ENCODE peak calls at places on chromosomes 7 and 10, in five cellular contexts. One of them, this sample, is unnamed.

GRCh38 chr7:92621641-92622429 is 31.6 kb upstream of the FAM133B start:
- DNase-seq in tibial nerve: no peak
- DNase-seq in psoas muscle: no peak
- DNase-seq in cardiac muscle cell: no peak
- DNase-seq in RWPE1: no peak
- DNase-seq in this sample: no peak

GRCh38 chr7:113159746-113160339 is 41.5 kb upstream of the SMIM30 start:
- DNase-seq in tibial nerve: no peak
- DNase-seq in cardiac muscle cell: peak
- DNase-seq in psoas muscle: no peak
- DNase-seq in RWPE1: peak
- DNase-seq in this sample: peak

GRCh38 chr7:135900186-135900585 is 77.0 kb downstream of the MTPN start:
- DNase-seq in RWPE1: no peak
- DNase-seq in cardiac muscle cell: no peak
- DNase-seq in psoas muscle: no peak
- DNase-seq in tibial nerve: no peak
- DNase-seq in this sample: no peak

GRCh38 chr7:42621543-42622219 is 290.2 kb downstream of the C7orf25 start:
- DNase-seq in tibial nerve: no peak
- DNase-seq in cardiac muscle cell: no peak
- DNase-seq in psoas muscle: no peak
- DNase-seq in RWPE1: no peak
- DNase-seq in this sample: no peak

GRCh38 chr10:98489561-98490481 is 43.1 kb upstream of the HPS1 start:
- DNase-seq in tibial nerve: no peak
- DNase-seq in cardiac muscle cell: no peak
- DNase-seq in RWPE1: peak
- DNase-seq in psoas muscle: no peak
- DNase-seq in this sample: peak

GRCh38 chr10:80177781-80178636 is 27.3 kb downstream of the ANXA11 start:
- DNase-seq in RWPE1: no peak
- DNase-seq in cardiac muscle cell: peak
- DNase-seq in psoas muscle: no peak
- DNase-seq in tibial nerve: no peak
- DNase-seq in this sample: no peak

GRCh38 chr7:102456327-102456726 is 8.3 kb downstream of the ALKBH4 start:
- DNase-seq in tibial nerve: no peak
- DNase-seq in RWPE1: peak
- DNase-seq in cardiac muscle cell: no peak
- DNase-seq in psoas muscle: no peak
- DNase-seq in this sample: no peak

GRCh38 chr7:93011351-93012294 is 106.2 kb downstream of the SAMD9 start:
- DNase-seq in cardiac muscle cell: peak
- DNase-seq in tibial nerve: no peak
- DNase-seq in psoas muscle: no peak
- DNase-seq in RWPE1: peak
- DNase-seq in this sample: peak

GRCh38 chr7:82616059-82616723 is 172.6 kb upstream of the CACNA2D1 start:
- DNase-seq in tibial nerve: no peak
- DNase-seq in RWPE1: no peak
- DNase-seq in cardiac muscle cell: no peak
- DNase-seq in psoas muscle: no peak
- DNase-seq in this sample: no peak

GRCh38 chr10:127945948-127946347 is 39.0 kb downstream of the PTPRE start:
- DNase-seq in psoas muscle: no peak
- DNase-seq in cardiac muscle cell: no peak
- DNase-seq in tibial nerve: no peak
- DNase-seq in RWPE1: no peak
- DNase-seq in this sample: no peak

GRCh38 chr10:98460837-98461499 is 14.2 kb upstream of the HPS1 start:
- DNase-seq in cardiac muscle cell: peak
- DNase-seq in RWPE1: peak
- DNase-seq in psoas muscle: no peak
- DNase-seq in tibial nerve: no peak
- DNase-seq in this sample: peak

GRCh38 chr7:149717481-149717880 is 55.9 kb downstream of the ZNF467 start:
- DNase-seq in RWPE1: no peak
- DNase-seq in cardiac muscle cell: no peak
- DNase-seq in psoas muscle: no peak
- DNase-seq in tibial nerve: no peak
- DNase-seq in this sample: no peak

GRCh38 chr7:94584113-94584512 is 71.8 kb downstream of the SGCE start:
- DNase-seq in tibial nerve: no peak
- DNase-seq in cardiac muscle cell: peak
- DNase-seq in psoas muscle: no peak
- DNase-seq in RWPE1: no peak
- DNase-seq in this sample: no peak

GRCh38 chr7:42014625-42015412 is 222.2 kb downstream of the GLI3 start:
- DNase-seq in psoas muscle: no peak
- DNase-seq in tibial nerve: no peak
- DNase-seq in RWPE1: peak
- DNase-seq in cardiac muscle cell: peak
- DNase-seq in this sample: peak

GRCh38 chr10:31032515-31033132 is 959 bp upstream of the ZNF438 start:
- DNase-seq in RWPE1: no peak
- DNase-seq in tibial nerve: no peak
- DNase-seq in psoas muscle: no peak
- DNase-seq in cardiac muscle cell: no peak
- DNase-seq in this sample: no peak

GRCh38 chr7:149415391-149416068 is 45.3 kb downstream of the ZNF777 start:
- DNase-seq in psoas muscle: no peak
- DNase-seq in tibial nerve: no peak
- DNase-seq in cardiac muscle cell: peak
- DNase-seq in RWPE1: no peak
- DNase-seq in this sample: no peak

GRCh38 chr10:26455567-26456315 is 17.6 kb downstream of the APBB1IP start:
- DNase-seq in RWPE1: no peak
- DNase-seq in tibial nerve: no peak
- DNase-seq in psoas muscle: no peak
- DNase-seq in cardiac muscle cell: no peak
- DNase-seq in this sample: no peak

GRCh38 chr10:8539056-8539455 is 484.6 kb downstream of the GATA3 start:
- DNase-seq in psoas muscle: no peak
- DNase-seq in tibial nerve: no peak
- DNase-seq in RWPE1: peak
- DNase-seq in cardiac muscle cell: no peak
- DNase-seq in this sample: no peak

GRCh38 chr7:43148161-43148731 is 35.8 kb downstream of the HECW1 start:
- DNase-seq in cardiac muscle cell: no peak
- DNase-seq in RWPE1: peak
- DNase-seq in psoas muscle: no peak
- DNase-seq in tibial nerve: no peak
- DNase-seq in this sample: no peak

GRCh38 chr7:34759477-34760125 is 101.6 kb downstream of the NPSR1 start:
- DNase-seq in RWPE1: peak
- DNase-seq in cardiac muscle cell: peak
- DNase-seq in psoas muscle: no peak
- DNase-seq in tibial nerve: no peak
- DNase-seq in this sample: peak

GRCh38 chr10:71280216-71280615 is 38.8 kb upstream of the SLC29A3 start:
- DNase-seq in RWPE1: no peak
- DNase-seq in cardiac muscle cell: no peak
- DNase-seq in psoas muscle: no peak
- DNase-seq in tibial nerve: no peak
- DNase-seq in this sample: no peak

GRCh38 chr7:29146082-29146706 is at the start of gene CPVL:
- DNase-seq in RWPE1: peak
- DNase-seq in tibial nerve: peak
- DNase-seq in psoas muscle: peak
- DNase-seq in cardiac muscle cell: no peak
- DNase-seq in this sample: peak

GRCh38 chr7:33981686-33982424 is 76.5 kb downstream of the BMPER start:
- DNase-seq in RWPE1: no peak
- DNase-seq in cardiac muscle cell: peak
- DNase-seq in psoas muscle: no peak
- DNase-seq in tibial nerve: no peak
- DNase-seq in this sample: no peak

GRCh38 chr10:130709415-130709814 is 573.2 kb downstream of the GLRX3 start:
- DNase-seq in RWPE1: no peak
- DNase-seq in psoas muscle: no peak
- DNase-seq in tibial nerve: no peak
- DNase-seq in cardiac muscle cell: no peak
- DNase-seq in this sample: no peak

GRCh38 chr10:86953747-86954680 is 3.4 kb downstream of the MMRN2 start:
- DNase-seq in RWPE1: no peak
- DNase-seq in cardiac muscle cell: peak
- DNase-seq in tibial nerve: peak
- DNase-seq in psoas muscle: peak
- DNase-seq in this sample: peak

GRCh38 chr7:32762894-32763293 is 128.7 kb downstream of the KBTBD2 start:
- DNase-seq in tibial nerve: no peak
- DNase-seq in psoas muscle: no peak
- DNase-seq in cardiac muscle cell: no peak
- DNase-seq in RWPE1: no peak
- DNase-seq in this sample: no peak

GRCh38 chr7:131285558-131285957 is 42.1 kb upstream of the MKLN1 start:
- DNase-seq in tibial nerve: no peak
- DNase-seq in cardiac muscle cell: no peak
- DNase-seq in RWPE1: no peak
- DNase-seq in psoas muscle: peak
- DNase-seq in this sample: no peak

GRCh38 chr7:107579881-107580715 is at the start of gene BCAP29:
- DNase-seq in psoas muscle: peak
- DNase-seq in tibial nerve: peak
- DNase-seq in RWPE1: no peak
- DNase-seq in cardiac muscle cell: peak
- DNase-seq in this sample: peak

GRCh38 chr7:90856317-90857072 is 260.4 kb downstream of the CDK14 start:
- DNase-seq in psoas muscle: no peak
- DNase-seq in RWPE1: no peak
- DNase-seq in tibial nerve: no peak
- DNase-seq in cardiac muscle cell: no peak
- DNase-seq in this sample: no peak

GRCh38 chr7:19982841-19983835 is 209.7 kb upstream of the TMEM196 start:
- DNase-seq in RWPE1: no peak
- DNase-seq in cardiac muscle cell: peak
- DNase-seq in tibial nerve: peak
- DNase-seq in psoas muscle: no peak
- DNase-seq in this sample: peak

DNA sequence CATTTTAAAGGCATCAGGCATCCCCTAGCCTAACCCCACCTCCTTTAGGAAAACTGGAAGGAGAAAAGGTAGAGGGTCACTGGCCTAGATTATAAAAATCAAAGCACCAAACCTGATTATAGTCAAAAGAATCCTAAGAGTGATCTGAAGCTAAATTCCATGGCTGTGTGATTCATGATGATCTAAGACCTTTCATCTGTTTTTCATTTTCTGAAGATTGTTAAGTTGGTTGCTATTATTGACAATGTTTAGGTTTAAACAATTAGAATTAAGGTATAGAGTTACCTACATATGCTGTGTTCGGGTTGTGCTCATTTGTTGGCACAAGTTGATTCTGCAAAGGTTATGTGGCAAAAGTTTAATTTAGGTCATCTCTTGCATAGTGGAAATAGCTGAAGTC is 148.7 kb downstream of the BICC1 start:
- DNase-seq in RWPE1: peak
- DNase-seq in cardiac muscle cell: no peak
- DNase-seq in tibial nerve: no peak
- DNase-seq in psoas muscle: no peak
- DNase-seq in this sample: no peak
- H3K27ac ChIP-seq in RWPE1: no peak
- H3K27ac ChIP-seq in cardiac muscle cell: no peak
- H3K27ac ChIP-seq in tibial nerve: peak
- H3K27ac ChIP-seq in psoas muscle: no peak
- H3K27ac ChIP-seq in this sample: no peak

DNA sequence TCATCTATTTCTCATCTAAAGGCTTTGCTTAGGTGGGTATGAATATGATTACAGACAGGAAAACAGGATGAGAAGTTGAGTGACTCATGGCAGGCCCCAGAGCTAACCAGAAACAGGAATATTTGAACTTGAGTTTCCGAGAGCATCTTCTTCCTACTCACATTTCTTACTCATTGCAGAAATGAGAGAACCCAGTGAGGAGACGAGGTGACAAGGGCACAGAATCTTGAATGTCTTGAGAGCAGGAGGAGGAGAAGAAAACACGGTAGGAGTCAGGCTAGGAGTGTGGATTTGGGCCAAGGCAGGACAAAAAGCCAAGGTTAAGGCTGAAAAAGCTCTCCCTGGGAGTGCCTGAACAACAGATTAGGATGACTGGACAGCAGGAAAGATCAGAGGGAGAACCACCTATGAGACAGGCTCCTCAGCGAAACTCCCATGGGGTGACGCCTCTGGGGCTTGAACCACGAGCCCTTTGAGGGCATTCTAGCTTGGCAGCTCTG is 3.0 kb upstream of the PGAM1 start:
- DNase-seq in cardiac muscle cell: peak
- DNase-seq in RWPE1: peak
- DNase-seq in tibial nerve: no peak
- DNase-seq in psoas muscle: no peak
- DNase-seq in this sample: no peak
- H3K27ac ChIP-seq in cardiac muscle cell: peak
- H3K27ac ChIP-seq in RWPE1: peak
- H3K27ac ChIP-seq in tibial nerve: no peak
- H3K27ac ChIP-seq in psoas muscle: peak
- H3K27ac ChIP-seq in this sample: no peak

DNA sequence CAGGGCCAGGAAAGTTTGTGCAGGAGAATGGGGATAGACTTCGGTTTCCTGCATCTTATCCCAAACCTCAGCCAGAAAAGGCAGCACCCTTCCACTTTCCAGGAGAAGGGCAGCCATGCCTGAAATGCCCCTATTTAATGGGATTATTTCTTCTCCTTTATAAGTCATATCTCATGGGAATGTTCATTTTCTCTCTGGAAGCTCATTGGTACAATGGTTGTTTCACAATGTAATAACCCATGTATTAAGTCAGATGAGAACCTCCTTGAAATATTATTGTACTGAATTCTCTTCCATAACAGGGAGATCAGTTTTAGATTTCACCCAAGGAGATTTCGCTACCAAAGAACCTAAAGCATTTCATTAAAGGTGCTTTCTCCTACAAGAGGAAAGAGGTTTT is 457.5 kb downstream of the KCNMA1 start:
- DNase-seq in psoas muscle: no peak
- DNase-seq in cardiac muscle cell: no peak
- DNase-seq in tibial nerve: no peak
- DNase-seq in RWPE1: no peak
- DNase-seq in this sample: no peak
- H3K27ac ChIP-seq in psoas muscle: peak
- H3K27ac ChIP-seq in cardiac muscle cell: no peak
- H3K27ac ChIP-seq in tibial nerve: no peak
- H3K27ac ChIP-seq in RWPE1: peak
- H3K27ac ChIP-seq in this sample: no peak

GRCh38 chr10:112231602-112232001 is 48.0 kb upstream of the GPAM start:
- DNase-seq in cardiac muscle cell: no peak
- DNase-seq in RWPE1: no peak
- DNase-seq in psoas muscle: no peak
- DNase-seq in tibial nerve: no peak
- DNase-seq in this sample: no peak
- H3K27ac ChIP-seq in cardiac muscle cell: no peak
- H3K27ac ChIP-seq in RWPE1: no peak
- H3K27ac ChIP-seq in psoas muscle: no peak
- H3K27ac ChIP-seq in tibial nerve: no peak
- H3K27ac ChIP-seq in this sample: peak

GRCh38 chr7:1733206-1733907 is 63.3 kb downstream of the ELFN1 start:
- DNase-seq in psoas muscle: peak
- DNase-seq in tibial nerve: no peak
- DNase-seq in RWPE1: no peak
- DNase-seq in cardiac muscle cell: no peak
- DNase-seq in this sample: no peak
- H3K27ac ChIP-seq in psoas muscle: no peak
- H3K27ac ChIP-seq in tibial nerve: no peak
- H3K27ac ChIP-seq in RWPE1: no peak
- H3K27ac ChIP-seq in cardiac muscle cell: no peak
- H3K27ac ChIP-seq in this sample: no peak

This sample was measured in hepatocyte.